ENCODE peak calls at places on chromosome 10, in nine cellular contexts. Z is stomach; A is AG04450; L is CD4-positive, alpha-beta memory T cell; Y is AG10803; Q is fibroblast of pulmonary artery; V is fibroblast of mammary gland; N is cardiac muscle cell; H is fibroblast of lung. O is an unnamed sample.

GRCh38 chr10:58582045-58582444 is 69.4 kb downstream of the BICC1 start:
- DNase-seq in Q (no peak), H (peak), Y (no peak), L (no peak), A (no peak), V (no peak), N (no peak), Z (no peak), O (no peak)

GRCh38 chr10:105725007-105725406 is 1083.9 kb downstream of the SORCS3 start:
- DNase-seq in N (no peak), V (no peak), H (no peak), Y (no peak), Q (no peak), Z (no peak), A (no peak), L (no peak), O (no peak)

GRCh38 chr10:17835688-17836087 is 26.5 kb downstream of the MRC1 start:
- DNase-seq in Z (no peak), L (no peak), Y (peak), N (peak), V (peak), H (peak), A (peak), Q (peak), O (no peak)

GRCh38 chr10:27794157-27794556 is 48.5 kb upstream of the MKX start:
- DNase-seq in N (no peak), V (peak), Y (peak), Q (no peak), Z (no peak), H (peak), A (no peak), L (no peak), O (no peak)

GRCh38 chr10:26044123-26044749 is 110.2 kb downstream of the MYO3A start:
- DNase-seq in V (no peak), N (peak), Y (no peak), A (no peak), L (no peak), Z (peak), Q (no peak), H (no peak), O (no peak)

GRCh38 chr10:72697711-72698110 is 5.8 kb downstream of the MCU start:
- DNase-seq in N (no peak), V (peak), H (no peak), Q (peak), Z (no peak), L (no peak), A (no peak), Y (peak), O (no peak)

GRCh38 chr10:31867646-31868045 is 61.0 kb downstream of the ARHGAP12 start:
- DNase-seq in N (no peak), H (peak), Z (no peak), Q (peak), A (no peak), V (peak), L (no peak), Y (peak), O (no peak)

GRCh38 chr10:62687230-62687748 is 117.2 kb upstream of the ADO start:
- DNase-seq in A (no peak), Q (peak), Y (no peak), N (no peak), L (no peak), V (peak), H (peak), Z (no peak), O (no peak)

GRCh38 chr10:5943536-5943935 is 33.8 kb downstream of the IL15RA start:
- DNase-seq in V (peak), H (peak), Z (no peak), Q (peak), Y (peak), A (no peak), L (no peak), N (peak), O (no peak)

GRCh38 chr10:79098596-79099015 is 29.8 kb downstream of the ZMIZ1 start:
- DNase-seq in A (no peak), V (peak), Z (no peak), H (no peak), L (no peak), Y (peak), N (no peak), Q (no peak), O (no peak)

GRCh38 chr10:124323806-124324205 is 94.9 kb downstream of the OAT start:
- DNase-seq in V (no peak), Q (no peak), H (no peak), L (no peak), Z (no peak), A (no peak), N (no peak), Y (no peak), O (no peak)

GRCh38 chr10:8056891-8057331 is 2.4 kb downstream of the GATA3 start:
- DNase-seq in Z (no peak), Y (no peak), Q (no peak), N (no peak), A (no peak), H (no peak), L (peak), V (no peak), O (no peak)

GRCh38 chr10:115093286-115093775 is at the start of gene ATRNL1:
- DNase-seq in Y (no peak), A (no peak), N (peak), Q (peak), H (peak), V (no peak), Z (no peak), L (no peak), O (peak)

GRCh38 chr10:104521901-104522827 is 118.9 kb upstream of the SORCS3 start:
- DNase-seq in Q (no peak), A (no peak), V (no peak), L (no peak), Z (no peak), H (no peak), N (no peak), Y (no peak), O (no peak)

GRCh38 chr10:103765168-103765567 is 90.2 kb downstream of the SH3PXD2A start:
- DNase-seq in L (no peak), V (peak), H (peak), N (no peak), A (no peak), Q (peak), Z (no peak), Y (peak), O (no peak)

GRCh38 chr10:33248638-33249037 is 85.8 kb downstream of the NRP1 start:
- DNase-seq in N (no peak), Z (no peak), H (peak), Q (peak), L (peak), Y (peak), V (peak), A (peak), O (no peak)

GRCh38 chr10:122446668-122447410 is 7.6 kb upstream of the ARMS2 start:
- DNase-seq in H (no peak), N (no peak), L (no peak), Y (no peak), V (no peak), Q (peak), Z (no peak), A (no peak), O (peak)

GRCh38 chr10:123008379-123009104 is at the start of the genes ACADSB and IKZF5:
- DNase-seq in N (peak), V (peak), Q (peak), A (peak), Y (peak), H (peak), Z (peak), L (peak), O (peak)

GRCh38 chr10:71801357-71801756 is 28.0 kb upstream of the VSIR start:
- DNase-seq in V (no peak), Q (no peak), L (no peak), Y (no peak), Z (no peak), A (no peak), H (no peak), N (no peak), O (no peak)

GRCh38 chr10:34316154-34316553 is 498.9 kb downstream of the PARD3 start:
- DNase-seq in H (no peak), A (no peak), Q (no peak), N (no peak), V (no peak), L (no peak), Y (no peak), Z (no peak), O (no peak)

GRCh38 chr10:14757394-14757793 is 17.3 kb downstream of the FAM107B start:
- DNase-seq in L (peak), Z (no peak), A (no peak), Q (no peak), V (no peak), N (no peak), H (peak), Y (no peak), O (no peak)

GRCh38 chr10:43904831-43905230 is 256.1 kb upstream of the ZNF32 start:
- DNase-seq in A (no peak), Y (no peak), Q (no peak), V (no peak), H (no peak), Z (no peak), L (no peak), N (no peak), O (no peak)

GRCh38 chr10:10661176-10661575 is 356.5 kb upstream of the CELF2 start:
- DNase-seq in H (peak), Q (no peak), A (peak), N (no peak), Y (no peak), Z (no peak), V (no peak), L (no peak), O (no peak)

GRCh38 chr10:24552346-24553016 is 171.2 kb downstream of the ARHGAP21 start:
- DNase-seq in Y (no peak), A (no peak), V (no peak), Q (no peak), Z (peak), H (no peak), L (peak), N (no peak), O (peak)

GRCh38 chr10:1657500-1657899 is 79.8 kb downstream of the ADARB2 start:
- DNase-seq in L (no peak), Q (no peak), H (no peak), A (no peak), N (no peak), Z (no peak), V (no peak), Y (no peak), O (no peak)

GRCh38 chr10:68816796-68817412 is 10.4 kb upstream of the STOX1 start:
- DNase-seq in A (no peak), H (no peak), L (no peak), Y (no peak), Z (no peak), V (no peak), N (no peak), Q (no peak), O (no peak)

DNA sequence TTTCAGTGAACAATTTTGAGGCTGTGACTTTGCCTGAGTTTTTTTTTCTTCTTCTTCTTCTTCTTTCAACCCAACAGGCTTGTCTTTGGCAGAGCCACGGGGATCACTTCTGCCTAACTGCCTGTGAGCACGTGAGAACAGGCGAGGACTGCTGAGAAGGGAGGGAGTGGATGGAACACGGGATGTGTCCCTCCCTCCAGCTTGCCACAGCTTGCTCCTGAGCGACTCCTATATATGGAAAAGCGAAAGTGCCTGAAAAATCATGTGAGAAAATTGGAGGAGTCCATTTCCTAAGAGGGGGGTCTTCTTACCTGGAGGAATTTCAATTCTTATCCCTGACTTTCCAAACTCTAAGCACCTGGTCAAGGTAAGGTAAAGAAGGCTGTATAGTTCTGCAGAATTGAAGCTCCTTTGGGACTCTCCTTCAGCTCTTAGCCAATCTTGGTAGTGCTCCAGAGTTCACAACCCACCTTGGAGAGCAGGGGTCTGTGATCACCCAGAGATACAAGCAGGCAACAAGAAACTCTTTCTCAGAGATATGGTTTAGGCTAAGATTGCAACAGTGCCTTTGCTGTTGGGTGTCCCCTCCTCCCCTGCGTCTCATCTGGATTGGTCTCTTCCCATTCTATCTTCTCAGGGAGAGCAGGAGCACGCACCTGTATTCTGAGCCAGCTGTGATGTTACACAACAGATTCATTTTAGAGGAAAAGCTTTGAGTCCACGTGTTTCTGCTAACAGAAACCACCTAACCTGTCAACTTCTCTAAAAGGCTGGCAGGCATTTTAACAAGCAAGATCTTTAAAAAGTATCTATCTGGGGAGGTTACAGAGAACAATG is at the start of gene MAT1A:
- DNase-seq in V (peak), Z (no peak), Q (peak), N (peak), A (no peak), Y (peak), L (no peak), H (peak), O (no peak)
- H3K4me3 ChIP-seq in V (no peak), Z (peak), Q (no peak), N (no peak), A (no peak), Y (no peak), L (no peak), H (no peak), O (no peak)

GRCh38 chr10:77474939-77475338 is 162.7 kb downstream of the KCNMA1 start:
- DNase-seq in V (no peak), N (no peak), Q (no peak), A (no peak), Z (no peak), H (no peak), L (no peak), Y (no peak), O (no peak)
- H3K4me3 ChIP-seq in V (no peak), N (no peak), Q (no peak), A (no peak), Z (no peak), H (no peak), L (no peak), Y (no peak), O (no peak)

DNA sequence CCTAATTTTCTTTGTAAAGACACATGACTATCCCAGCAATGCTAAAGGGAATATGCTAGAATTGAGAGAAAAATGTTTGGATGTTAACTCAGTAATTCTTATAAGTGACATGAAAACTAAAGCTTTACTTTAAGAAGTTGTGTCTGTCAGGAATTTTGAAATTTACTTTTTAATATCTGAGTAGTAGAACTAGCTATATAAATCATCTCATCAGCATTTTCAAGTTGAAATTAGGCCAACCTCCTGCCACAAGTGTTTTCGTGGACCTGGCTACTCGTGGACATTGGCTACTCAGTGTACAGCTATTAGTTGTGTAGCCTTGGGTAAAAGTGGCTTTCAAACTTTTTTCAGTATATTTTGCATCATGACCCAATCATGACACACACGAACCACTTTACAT is 70.5 kb downstream of the ADD3 start:
- DNase-seq in A (no peak), Y (no peak), H (no peak), Q (no peak), N (no peak), V (no peak), Z (no peak), L (no peak), O (no peak)
- H3K4me3 ChIP-seq in A (no peak), Y (no peak), H (no peak), Q (no peak), N (no peak), V (no peak), Z (no peak), L (peak), O (no peak)

DNA sequence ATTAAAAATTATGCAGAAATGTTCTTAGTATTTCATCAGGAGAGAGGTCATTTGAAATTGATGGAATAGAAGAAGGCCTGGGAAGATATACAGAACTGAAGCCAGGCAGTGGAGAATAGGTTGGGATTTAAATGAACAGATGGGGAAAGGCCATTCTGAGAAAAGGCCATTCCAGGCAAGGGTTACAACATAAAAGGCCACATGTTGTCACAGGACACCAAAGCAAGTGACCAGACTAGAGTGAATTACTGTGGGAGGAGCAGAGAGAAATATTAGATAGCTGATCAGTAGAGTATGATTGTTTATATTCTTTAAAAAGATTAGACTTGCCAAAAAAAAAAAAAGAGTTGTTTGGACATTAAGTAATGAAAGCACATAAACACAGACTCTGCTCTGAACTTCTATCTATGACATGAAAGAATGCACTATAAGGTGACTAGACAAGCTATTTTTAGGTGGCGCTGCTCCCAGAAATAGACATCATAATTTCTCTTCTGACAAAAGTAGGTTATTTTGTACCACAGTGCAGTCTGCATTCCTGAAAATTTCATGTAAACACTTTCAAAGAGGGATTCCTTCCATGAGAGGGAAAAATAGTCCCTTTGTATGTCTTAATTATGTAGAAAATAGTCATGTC is 55.2 kb upstream of the DKK1 start:
- DNase-seq in H (no peak), A (no peak), N (no peak), Y (peak), L (no peak), Q (no peak), Z (no peak), V (no peak), O (no peak)
- H3K4me3 ChIP-seq in H (no peak), A (no peak), N (no peak), Y (no peak), L (no peak), Q (no peak), Z (no peak), V (no peak), O (no peak)

GRCh38 chr10:95414016-95414830 is 123.4 kb upstream of the PDLIM1 start:
- DNase-seq in Z (no peak), Q (no peak), L (no peak), N (no peak), A (no peak), H (no peak), Y (no peak), V (no peak), O (no peak)
- H3K4me3 ChIP-seq in Z (peak), Q (no peak), L (no peak), N (no peak), A (no peak), H (no peak), Y (no peak), V (no peak), O (no peak)

GRCh38 chr10:86944031-86944419 is 13.4 kb downstream of the MMRN2 start:
- DNase-seq in Y (no peak), V (no peak), L (no peak), H (no peak), Q (no peak), A (no peak), N (no peak), Z (no peak), O (no peak)

GRCh38 chr10:86943316-86944030 is 13.9 kb downstream of the MMRN2 start:
- DNase-seq in L (no peak), Q (no peak), Z (peak), N (no peak), A (no peak), H (no peak), Y (no peak), V (no peak), O (no peak)

GRCh38 chr10:86944471-86944870 is 12.9 kb downstream of the MMRN2 start:
- DNase-seq in V (peak), Y (peak), N (no peak), A (no peak), Z (no peak), L (no peak), Q (no peak), H (peak), O (peak)

GRCh38 chr10:86945361-86946214 is 11.8 kb downstream of the MMRN2 start:
- DNase-seq in Y (peak), V (peak), Q (no peak), N (peak), A (no peak), Z (peak), H (no peak), L (no peak), O (no peak)

GRCh38 chr10:86944907-86945306 is 12.5 kb downstream of the MMRN2 start:
- DNase-seq in Y (no peak), Z (no peak), L (no peak), A (no peak), V (no peak), Q (no peak), N (no peak), H (no peak), O (no peak)
- H3K4me3 ChIP-seq in Y (no peak), Z (no peak), L (no peak), A (no peak), V (no peak), Q (no peak), N (no peak), H (no peak), O (no peak)

DNA sequence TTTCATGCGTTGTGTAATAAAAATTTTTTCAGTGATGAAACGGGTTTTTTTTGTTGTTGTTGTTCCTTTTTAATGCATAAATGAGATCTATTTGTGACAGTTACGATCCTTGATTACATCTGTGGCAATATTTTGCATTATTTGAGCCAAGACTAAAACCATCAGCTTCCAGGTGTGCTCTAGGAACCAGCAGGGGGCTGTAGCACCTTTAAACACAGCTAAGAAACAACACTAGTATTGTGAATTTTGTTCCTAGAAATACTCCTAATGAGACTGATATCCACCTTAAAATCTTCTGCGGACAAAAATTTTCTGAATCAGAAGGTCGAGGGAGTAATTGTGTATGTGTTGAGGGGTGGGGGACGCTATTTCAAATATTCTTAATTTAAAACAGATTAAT is 52.6 kb downstream of the FGFBP3 start:
- DNase-seq in H (peak), A (no peak), Q (peak), N (peak), V (peak), L (no peak), Y (no peak), Z (no peak), O (no peak)
- H3K4me3 ChIP-seq in H (no peak), A (no peak), Q (no peak), N (no peak), V (no peak), L (no peak), Y (no peak), Z (no peak), O (no peak)